ENCODE peak calls at places on chromosomes 2 and 18, in four cellular contexts. Z is right lobe of liver, W is HT-29, Y is AG09319. P is an unnamed sample.

GRCh38 chr2:134621939-134622705 is 96.7 kb downstream of the TMEM163 start:
- DNase-seq in Y (no peak), Z (no peak), W (no peak), P (no peak)

GRCh38 chr18:23106575-23106974 is 28.7 kb upstream of the CABLES1 start:
- DNase-seq in Y (no peak), Z (no peak), W (peak), P (peak)

GRCh38 chr2:99337931-99338580 is 867 bp downstream of the EIF5B start:
- DNase-seq in Y (no peak), W (peak), Z (no peak), P (no peak)

GRCh38 chr18:21656402-21656801 is 44.3 kb downstream of the SNRPD1 start:
- DNase-seq in Z (no peak), Y (no peak), W (no peak), P (peak)

GRCh38 chr2:178947006-178947405 is 102.9 kb downstream of the CCDC141 start:
- DNase-seq in Y (no peak), W (no peak), Z (no peak), P (no peak)

GRCh38 chr2:207115715-207116364 is 49.9 kb downstream of the KLF7 start:
- DNase-seq in Z (no peak), W (no peak), Y (no peak), P (no peak)

GRCh38 chr2:118312963-118313756 is 224.9 kb downstream of the INSIG2 start:
- DNase-seq in Y (no peak), W (no peak), Z (no peak), P (no peak)

GRCh38 chr2:69453475-69454129 is 16.4 kb upstream of the NFU1 start:
- DNase-seq in Z (no peak), W (no peak), Y (no peak), P (no peak)

GRCh38 chr2:140711867-140712266 is 1418.9 kb downstream of the LRP1B start:
- DNase-seq in Y (no peak), Z (no peak), W (no peak), P (no peak)

GRCh38 chr18:47772374-47773248 is 157.8 kb downstream of the SMAD2 start:
- DNase-seq in W (peak), Z (peak), Y (peak), P (no peak)

GRCh38 chr18:22710628-22711380 is 222.3 kb upstream of the RBBP8 start:
- DNase-seq in Y (no peak), Z (peak), W (peak), P (no peak)

GRCh38 chr2:217404236-217404760 is 544.4 kb upstream of the TNP1 start:
- DNase-seq in W (no peak), Y (no peak), Z (no peak), P (no peak)

GRCh38 chr2:132725134-132725533 is 55.1 kb upstream of the LYPD1 start:
- DNase-seq in Y (no peak), Z (no peak), W (no peak), P (no peak)

GRCh38 chr2:172182624-172183023 is 79.9 kb upstream of the DLX2 start:
- DNase-seq in Z (no peak), Y (no peak), W (no peak), P (no peak)

GRCh38 chr2:12556762-12557161 is 160.0 kb upstream of the TRIB2 start:
- DNase-seq in W (peak), Z (no peak), Y (no peak), P (no peak)

P was measured in BJ.